ENCODE peak calls at places on chromosomes 6 and 20, in six cellular contexts. One of them, this sample, is unnamed.

GRCh38 chr6:133207754-133208153 is 33.4 kb upstream of the EYA4 start:
- DNase-seq in cardiac septum: no peak
- DNase-seq in SJSA1: no peak
- DNase-seq in activated T-helper 1 cell treated with anti-CD3 and anti-CD28 coated beads, Interleukin-12 subunit alpha, Interleukin-12 subunit beta, Interleukin-2, Interleukin-4 antibody, amounts not matched to agents 30 ng/mL and 10 ng/mL and 1 ng/mL, durations not matched to agents 14 hours and 24 hours and 36 hours: no peak
- DNase-seq in T-helper 9 cell: no peak
- DNase-seq in stimulated activated CD8-positive, alpha-beta memory T cell treated with anti-CD3 and anti-CD28 coated beads, Interleukin-4, amount 100 ng/mL, for 24 hours: no peak
- DNase-seq in this sample: no peak

GRCh38 chr6:50829898-50830439 is 11.3 kb downstream of the TFAP2B start:
- DNase-seq in cardiac septum: no peak
- DNase-seq in SJSA1: no peak
- DNase-seq in activated T-helper 1 cell treated with anti-CD3 and anti-CD28 coated beads, Interleukin-12 subunit alpha, Interleukin-12 subunit beta, Interleukin-2, Interleukin-4 antibody, amounts not matched to agents 30 ng/mL and 10 ng/mL and 1 ng/mL, durations not matched to agents 14 hours and 24 hours and 36 hours: no peak
- DNase-seq in stimulated activated CD8-positive, alpha-beta memory T cell treated with anti-CD3 and anti-CD28 coated beads, Interleukin-4, amount 100 ng/mL, for 24 hours: no peak
- DNase-seq in T-helper 9 cell: no peak
- DNase-seq in this sample: no peak

GRCh38 chr20:59025511-59025910 is 6.3 kb downstream of the TUBB1 start:
- DNase-seq in T-helper 9 cell: no peak
- DNase-seq in SJSA1: no peak
- DNase-seq in cardiac septum: no peak
- DNase-seq in stimulated activated CD8-positive, alpha-beta memory T cell treated with anti-CD3 and anti-CD28 coated beads, Interleukin-4, amount 100 ng/mL, for 24 hours: no peak
- DNase-seq in activated T-helper 1 cell treated with anti-CD3 and anti-CD28 coated beads, Interleukin-12 subunit alpha, Interleukin-12 subunit beta, Interleukin-2, Interleukin-4 antibody, amounts not matched to agents 30 ng/mL and 10 ng/mL and 1 ng/mL, durations not matched to agents 14 hours and 24 hours and 36 hours: no peak
- DNase-seq in this sample: no peak

GRCh38 chr6:121247386-121247785 is 86.9 kb downstream of the TBC1D32 start:
- DNase-seq in T-helper 9 cell: no peak
- DNase-seq in stimulated activated CD8-positive, alpha-beta memory T cell treated with anti-CD3 and anti-CD28 coated beads, Interleukin-4, amount 100 ng/mL, for 24 hours: no peak
- DNase-seq in SJSA1: no peak
- DNase-seq in activated T-helper 1 cell treated with anti-CD3 and anti-CD28 coated beads, Interleukin-12 subunit alpha, Interleukin-12 subunit beta, Interleukin-2, Interleukin-4 antibody, amounts not matched to agents 30 ng/mL and 10 ng/mL and 1 ng/mL, durations not matched to agents 14 hours and 24 hours and 36 hours: no peak
- DNase-seq in cardiac septum: no peak
- DNase-seq in this sample: no peak

GRCh38 chr6:149935246-149935645 is 6.6 kb upstream of the ULBP2 start:
- DNase-seq in activated T-helper 1 cell treated with anti-CD3 and anti-CD28 coated beads, Interleukin-12 subunit alpha, Interleukin-12 subunit beta, Interleukin-2, Interleukin-4 antibody, amounts not matched to agents 30 ng/mL and 10 ng/mL and 1 ng/mL, durations not matched to agents 14 hours and 24 hours and 36 hours: no peak
- DNase-seq in SJSA1: no peak
- DNase-seq in cardiac septum: no peak
- DNase-seq in T-helper 9 cell: no peak
- DNase-seq in stimulated activated CD8-positive, alpha-beta memory T cell treated with anti-CD3 and anti-CD28 coated beads, Interleukin-4, amount 100 ng/mL, for 24 hours: no peak
- DNase-seq in this sample: no peak

GRCh38 chr6:105869835-105870506 is 216.2 kb upstream of the PRDM1 start:
- DNase-seq in activated T-helper 1 cell treated with anti-CD3 and anti-CD28 coated beads, Interleukin-12 subunit alpha, Interleukin-12 subunit beta, Interleukin-2, Interleukin-4 antibody, amounts not matched to agents 30 ng/mL and 10 ng/mL and 1 ng/mL, durations not matched to agents 14 hours and 24 hours and 36 hours: no peak
- DNase-seq in cardiac septum: no peak
- DNase-seq in SJSA1: no peak
- DNase-seq in T-helper 9 cell: no peak
- DNase-seq in stimulated activated CD8-positive, alpha-beta memory T cell treated with anti-CD3 and anti-CD28 coated beads, Interleukin-4, amount 100 ng/mL, for 24 hours: no peak
- DNase-seq in this sample: no peak

GRCh38 chr20:51651921-51652549 is 109.5 kb upstream of the NFATC2 start:
- DNase-seq in activated T-helper 1 cell treated with anti-CD3 and anti-CD28 coated beads, Interleukin-12 subunit alpha, Interleukin-12 subunit beta, Interleukin-2, Interleukin-4 antibody, amounts not matched to agents 30 ng/mL and 10 ng/mL and 1 ng/mL, durations not matched to agents 14 hours and 24 hours and 36 hours: no peak
- DNase-seq in SJSA1: no peak
- DNase-seq in stimulated activated CD8-positive, alpha-beta memory T cell treated with anti-CD3 and anti-CD28 coated beads, Interleukin-4, amount 100 ng/mL, for 24 hours: no peak
- DNase-seq in T-helper 9 cell: no peak
- DNase-seq in cardiac septum: no peak
- DNase-seq in this sample: no peak

GRCh38 chr6:63764318-63764916 is 128.8 kb downstream of the PHF3 start:
- DNase-seq in stimulated activated CD8-positive, alpha-beta memory T cell treated with anti-CD3 and anti-CD28 coated beads, Interleukin-4, amount 100 ng/mL, for 24 hours: no peak
- DNase-seq in T-helper 9 cell: no peak
- DNase-seq in cardiac septum: no peak
- DNase-seq in activated T-helper 1 cell treated with anti-CD3 and anti-CD28 coated beads, Interleukin-12 subunit alpha, Interleukin-12 subunit beta, Interleukin-2, Interleukin-4 antibody, amounts not matched to agents 30 ng/mL and 10 ng/mL and 1 ng/mL, durations not matched to agents 14 hours and 24 hours and 36 hours: no peak
- DNase-seq in SJSA1: peak; percentile 18
- DNase-seq in this sample: no peak

GRCh38 chr6:453152-453551 is 61.6 kb downstream of the IRF4 start:
- DNase-seq in stimulated activated CD8-positive, alpha-beta memory T cell treated with anti-CD3 and anti-CD28 coated beads, Interleukin-4, amount 100 ng/mL, for 24 hours: no peak
- DNase-seq in activated T-helper 1 cell treated with anti-CD3 and anti-CD28 coated beads, Interleukin-12 subunit alpha, Interleukin-12 subunit beta, Interleukin-2, Interleukin-4 antibody, amounts not matched to agents 30 ng/mL and 10 ng/mL and 1 ng/mL, durations not matched to agents 14 hours and 24 hours and 36 hours: no peak
- DNase-seq in T-helper 9 cell: no peak
- DNase-seq in cardiac septum: peak; percentile 75
- DNase-seq in SJSA1: no peak
- DNase-seq in this sample: no peak

GRCh38 chr6:7909323-7910276 is 988 bp downstream of the TXNDC5 start:
- DNase-seq in T-helper 9 cell: peak; percentile 21
- DNase-seq in activated T-helper 1 cell treated with anti-CD3 and anti-CD28 coated beads, Interleukin-12 subunit alpha, Interleukin-12 subunit beta, Interleukin-2, Interleukin-4 antibody, amounts not matched to agents 30 ng/mL and 10 ng/mL and 1 ng/mL, durations not matched to agents 14 hours and 24 hours and 36 hours: peak; percentile 38
- DNase-seq in cardiac septum: peak; percentile 82
- DNase-seq in stimulated activated CD8-positive, alpha-beta memory T cell treated with anti-CD3 and anti-CD28 coated beads, Interleukin-4, amount 100 ng/mL, for 24 hours: peak; percentile 37
- DNase-seq in SJSA1: peak; percentile 67
- DNase-seq in this sample: peak; percentile 73

GRCh38 chr20:50597406-50597969 is 87.3 kb downstream of the PTPN1 start:
- DNase-seq in SJSA1: no peak
- DNase-seq in T-helper 9 cell: no peak
- DNase-seq in activated T-helper 1 cell treated with anti-CD3 and anti-CD28 coated beads, Interleukin-12 subunit alpha, Interleukin-12 subunit beta, Interleukin-2, Interleukin-4 antibody, amounts not matched to agents 30 ng/mL and 10 ng/mL and 1 ng/mL, durations not matched to agents 14 hours and 24 hours and 36 hours: no peak
- DNase-seq in stimulated activated CD8-positive, alpha-beta memory T cell treated with anti-CD3 and anti-CD28 coated beads, Interleukin-4, amount 100 ng/mL, for 24 hours: no peak
- DNase-seq in cardiac septum: no peak
- DNase-seq in this sample: no peak

GRCh38 chr20:9886227-9886626 is 47.4 kb upstream of the PAK5 start:
- DNase-seq in activated T-helper 1 cell treated with anti-CD3 and anti-CD28 coated beads, Interleukin-12 subunit alpha, Interleukin-12 subunit beta, Interleukin-2, Interleukin-4 antibody, amounts not matched to agents 30 ng/mL and 10 ng/mL and 1 ng/mL, durations not matched to agents 14 hours and 24 hours and 36 hours: no peak
- DNase-seq in cardiac septum: no peak
- DNase-seq in T-helper 9 cell: no peak
- DNase-seq in stimulated activated CD8-positive, alpha-beta memory T cell treated with anti-CD3 and anti-CD28 coated beads, Interleukin-4, amount 100 ng/mL, for 24 hours: no peak
- DNase-seq in SJSA1: no peak
- DNase-seq in this sample: no peak

GRCh38 chr20:37417857-37418501 is 72.0 kb downstream of the SRC start:
- DNase-seq in SJSA1: peak; percentile 48
- DNase-seq in stimulated activated CD8-positive, alpha-beta memory T cell treated with anti-CD3 and anti-CD28 coated beads, Interleukin-4, amount 100 ng/mL, for 24 hours: no peak
- DNase-seq in cardiac septum: no peak
- DNase-seq in activated T-helper 1 cell treated with anti-CD3 and anti-CD28 coated beads, Interleukin-12 subunit alpha, Interleukin-12 subunit beta, Interleukin-2, Interleukin-4 antibody, amounts not matched to agents 30 ng/mL and 10 ng/mL and 1 ng/mL, durations not matched to agents 14 hours and 24 hours and 36 hours: no peak
- DNase-seq in T-helper 9 cell: no peak
- DNase-seq in this sample: no peak

GRCh38 chr20:36861875-36862801 is 13.8 kb upstream of the TLDC2 start:
- DNase-seq in cardiac septum: peak; percentile 93
- DNase-seq in stimulated activated CD8-positive, alpha-beta memory T cell treated with anti-CD3 and anti-CD28 coated beads, Interleukin-4, amount 100 ng/mL, for 24 hours: no peak
- DNase-seq in SJSA1: peak; percentile 90
- DNase-seq in activated T-helper 1 cell treated with anti-CD3 and anti-CD28 coated beads, Interleukin-12 subunit alpha, Interleukin-12 subunit beta, Interleukin-2, Interleukin-4 antibody, amounts not matched to agents 30 ng/mL and 10 ng/mL and 1 ng/mL, durations not matched to agents 14 hours and 24 hours and 36 hours: no peak
- DNase-seq in T-helper 9 cell: no peak
- DNase-seq in this sample: no peak

GRCh38 chr6:33620158-33620583 is 951 bp upstream of the ITPR3 start:
- DNase-seq in cardiac septum: no peak
- DNase-seq in stimulated activated CD8-positive, alpha-beta memory T cell treated with anti-CD3 and anti-CD28 coated beads, Interleukin-4, amount 100 ng/mL, for 24 hours: no peak
- DNase-seq in T-helper 9 cell: peak; percentile 25
- DNase-seq in SJSA1: peak; percentile 72
- DNase-seq in activated T-helper 1 cell treated with anti-CD3 and anti-CD28 coated beads, Interleukin-12 subunit alpha, Interleukin-12 subunit beta, Interleukin-2, Interleukin-4 antibody, amounts not matched to agents 30 ng/mL and 10 ng/mL and 1 ng/mL, durations not matched to agents 14 hours and 24 hours and 36 hours: peak; percentile 24
- DNase-seq in this sample: no peak

GRCh38 chr6:166364480-166364879 is 18.3 kb downstream of the MPC1 start:
- DNase-seq in cardiac septum: peak; percentile 76
- DNase-seq in T-helper 9 cell: no peak
- DNase-seq in activated T-helper 1 cell treated with anti-CD3 and anti-CD28 coated beads, Interleukin-12 subunit alpha, Interleukin-12 subunit beta, Interleukin-2, Interleukin-4 antibody, amounts not matched to agents 30 ng/mL and 10 ng/mL and 1 ng/mL, durations not matched to agents 14 hours and 24 hours and 36 hours: no peak
- DNase-seq in stimulated activated CD8-positive, alpha-beta memory T cell treated with anti-CD3 and anti-CD28 coated beads, Interleukin-4, amount 100 ng/mL, for 24 hours: no peak
- DNase-seq in SJSA1: no peak
- DNase-seq in this sample: no peak

GRCh38 chr20:8790442-8791074 is 278.3 kb upstream of the PLCB4 start:
- DNase-seq in cardiac septum: no peak
- DNase-seq in stimulated activated CD8-positive, alpha-beta memory T cell treated with anti-CD3 and anti-CD28 coated beads, Interleukin-4, amount 100 ng/mL, for 24 hours: no peak
- DNase-seq in activated T-helper 1 cell treated with anti-CD3 and anti-CD28 coated beads, Interleukin-12 subunit alpha, Interleukin-12 subunit beta, Interleukin-2, Interleukin-4 antibody, amounts not matched to agents 30 ng/mL and 10 ng/mL and 1 ng/mL, durations not matched to agents 14 hours and 24 hours and 36 hours: no peak
- DNase-seq in SJSA1: peak; percentile 32
- DNase-seq in T-helper 9 cell: no peak
- DNase-seq in this sample: no peak

GRCh38 chr6:43477235-43478007 is at the start of gene TJAP1:
- DNase-seq in SJSA1: peak; percentile 38
- DNase-seq in T-helper 9 cell: peak; percentile 98
- DNase-seq in cardiac septum: peak; percentile 97
- DNase-seq in stimulated activated CD8-positive, alpha-beta memory T cell treated with anti-CD3 and anti-CD28 coated beads, Interleukin-4, amount 100 ng/mL, for 24 hours: peak; percentile 97
- DNase-seq in activated T-helper 1 cell treated with anti-CD3 and anti-CD28 coated beads, Interleukin-12 subunit alpha, Interleukin-12 subunit beta, Interleukin-2, Interleukin-4 antibody, amounts not matched to agents 30 ng/mL and 10 ng/mL and 1 ng/mL, durations not matched to agents 14 hours and 24 hours and 36 hours: peak; percentile 94
- DNase-seq in this sample: peak; percentile 96

GRCh38 chr6:110950443-110950842 is 8.1 kb upstream of the GTF3C6 start:
- DNase-seq in T-helper 9 cell: no peak
- DNase-seq in SJSA1: no peak
- DNase-seq in activated T-helper 1 cell treated with anti-CD3 and anti-CD28 coated beads, Interleukin-12 subunit alpha, Interleukin-12 subunit beta, Interleukin-2, Interleukin-4 antibody, amounts not matched to agents 30 ng/mL and 10 ng/mL and 1 ng/mL, durations not matched to agents 14 hours and 24 hours and 36 hours: no peak
- DNase-seq in stimulated activated CD8-positive, alpha-beta memory T cell treated with anti-CD3 and anti-CD28 coated beads, Interleukin-4, amount 100 ng/mL, for 24 hours: no peak
- DNase-seq in cardiac septum: no peak
- DNase-seq in this sample: no peak

GRCh38 chr6:366389-366788 is 25.2 kb upstream of the IRF4 start:
- DNase-seq in SJSA1: no peak
- DNase-seq in T-helper 9 cell: no peak
- DNase-seq in activated T-helper 1 cell treated with anti-CD3 and anti-CD28 coated beads, Interleukin-12 subunit alpha, Interleukin-12 subunit beta, Interleukin-2, Interleukin-4 antibody, amounts not matched to agents 30 ng/mL and 10 ng/mL and 1 ng/mL, durations not matched to agents 14 hours and 24 hours and 36 hours: no peak
- DNase-seq in stimulated activated CD8-positive, alpha-beta memory T cell treated with anti-CD3 and anti-CD28 coated beads, Interleukin-4, amount 100 ng/mL, for 24 hours: no peak
- DNase-seq in cardiac septum: no peak
- DNase-seq in this sample: no peak

GRCh38 chr20:59207742-59208357 is 44.2 kb downstream of the ZNF831 start:
- DNase-seq in SJSA1: no peak
- DNase-seq in T-helper 9 cell: peak; percentile 80
- DNase-seq in stimulated activated CD8-positive, alpha-beta memory T cell treated with anti-CD3 and anti-CD28 coated beads, Interleukin-4, amount 100 ng/mL, for 24 hours: peak; percentile 70
- DNase-seq in cardiac septum: no peak
- DNase-seq in activated T-helper 1 cell treated with anti-CD3 and anti-CD28 coated beads, Interleukin-12 subunit alpha, Interleukin-12 subunit beta, Interleukin-2, Interleukin-4 antibody, amounts not matched to agents 30 ng/mL and 10 ng/mL and 1 ng/mL, durations not matched to agents 14 hours and 24 hours and 36 hours: peak; percentile 65
- DNase-seq in this sample: peak; percentile 85

GRCh38 chr6:21507811-21508210 is 85.7 kb upstream of the SOX4 start:
- DNase-seq in activated T-helper 1 cell treated with anti-CD3 and anti-CD28 coated beads, Interleukin-12 subunit alpha, Interleukin-12 subunit beta, Interleukin-2, Interleukin-4 antibody, amounts not matched to agents 30 ng/mL and 10 ng/mL and 1 ng/mL, durations not matched to agents 14 hours and 24 hours and 36 hours: no peak
- DNase-seq in cardiac septum: no peak
- DNase-seq in stimulated activated CD8-positive, alpha-beta memory T cell treated with anti-CD3 and anti-CD28 coated beads, Interleukin-4, amount 100 ng/mL, for 24 hours: no peak
- DNase-seq in T-helper 9 cell: no peak
- DNase-seq in SJSA1: no peak
- DNase-seq in this sample: no peak

GRCh38 chr6:90729057-90729456 is 142.2 kb upstream of the MAP3K7 start:
- DNase-seq in stimulated activated CD8-positive, alpha-beta memory T cell treated with anti-CD3 and anti-CD28 coated beads, Interleukin-4, amount 100 ng/mL, for 24 hours: no peak
- DNase-seq in activated T-helper 1 cell treated with anti-CD3 and anti-CD28 coated beads, Interleukin-12 subunit alpha, Interleukin-12 subunit beta, Interleukin-2, Interleukin-4 antibody, amounts not matched to agents 30 ng/mL and 10 ng/mL and 1 ng/mL, durations not matched to agents 14 hours and 24 hours and 36 hours: no peak
- DNase-seq in T-helper 9 cell: no peak
- DNase-seq in cardiac septum: no peak
- DNase-seq in SJSA1: no peak
- DNase-seq in this sample: no peak

This sample was measured in stimulated activated effector memory CD8-positive, alpha-beta T cell treated with anti-CD3 and anti-CD28 coated beads, Interleukin-12 subunit alpha, Interleukin-12 subunit beta, amount 100 ng/mL, for 72 hours.